ENCODE peak calls at places on chromosomes 5 and 9, in five cellular contexts. X, W, I, Y and G are unnamed samples.

GRCh38 chr5:111159845-111160244 is 64.3 kb upstream of the CAMK4 start:
- DNase-seq in X (no peak), W (no peak), I (no peak), Y (no peak), G (no peak)

GRCh38 chr5:179416906-179417470 is 71.7 kb upstream of the ADAMTS2 start:
- DNase-seq in X (no peak), I (no peak), Y (no peak), W (no peak), G (no peak)

GRCh38 chr5:61614606-61615005 is 282.5 kb downstream of the ZSWIM6 start:
- DNase-seq in I (no peak), W (no peak), X (no peak), Y (peak), G (no peak)

GRCh38 chr5:55176176-55176818 is 3.3 kb upstream of the CDC20B start:
- DNase-seq in I (peak), W (no peak), Y (no peak), X (peak), G (no peak)

GRCh38 chr9:76793784-76794431 is 29.7 kb downstream of the PCA3 start:
- DNase-seq in X (no peak), I (no peak), W (no peak), Y (no peak), G (no peak)

GRCh38 chr5:87030699-87031098 is 237.0 kb upstream of the RASA1 start:
- DNase-seq in W (no peak), I (no peak), X (no peak), Y (no peak), G (no peak)

GRCh38 chr9:114001410-114001685 is 76.8 kb downstream of the AMBP start:
- DNase-seq in W (no peak), X (no peak), I (no peak), Y (no peak), G (no peak)

GRCh38 chr5:134891473-134891872 is 13.5 kb upstream of the PCBD2 start:
- DNase-seq in X (no peak), Y (no peak), I (no peak), W (no peak), G (no peak)

GRCh38 chr5:107217721-107218130 is 453.0 kb downstream of the EFNA5 start:
- DNase-seq in I (no peak), X (peak), Y (no peak), W (no peak), G (no peak)

GRCh38 chr5:92505925-92506324 is 1075.1 kb downstream of the NR2F1-AS1 start:
- DNase-seq in X (no peak), I (no peak), Y (no peak), W (no peak), G (no peak)

GRCh38 chr5:145887976-145888574 is 15.3 kb upstream of the GRXCR2 start:
- DNase-seq in Y (peak), W (no peak), X (no peak), I (peak), G (no peak)

GRCh38 chr5:149586708-149587318 is 5.5 kb downstream of the ARHGEF37 start:
- DNase-seq in W (no peak), Y (no peak), X (no peak), I (no peak), G (no peak)

GRCh38 chr5:40033411-40033810 is 608.6 kb upstream of the DAB2 start:
- DNase-seq in Y (no peak), I (no peak), W (peak), X (no peak), G (no peak)

GRCh38 chr5:111737716-111738115 is 19.3 kb downstream of the NREP start:
- DNase-seq in Y (peak), I (no peak), X (no peak), W (no peak), G (no peak)

GRCh38 chr5:102090770-102091169 is 205.3 kb downstream of the SLCO4C1 start:
- DNase-seq in Y (no peak), I (peak), X (no peak), W (no peak), G (no peak)

GRCh38 chr9:68457803-68458202 is 82.9 kb downstream of the TMEM252 start:
- DNase-seq in I (no peak), Y (no peak), X (no peak), W (no peak), G (no peak)

GRCh38 chr9:34961574-34962480 is 3.7 kb downstream of the PHF24 start:
- DNase-seq in X (no peak), I (no peak), W (no peak), Y (peak), G (peak)
- TF ChIP-seq CTCF in X (no peak), I (no peak), W (no peak), Y (no peak), G (no peak)

DNA sequence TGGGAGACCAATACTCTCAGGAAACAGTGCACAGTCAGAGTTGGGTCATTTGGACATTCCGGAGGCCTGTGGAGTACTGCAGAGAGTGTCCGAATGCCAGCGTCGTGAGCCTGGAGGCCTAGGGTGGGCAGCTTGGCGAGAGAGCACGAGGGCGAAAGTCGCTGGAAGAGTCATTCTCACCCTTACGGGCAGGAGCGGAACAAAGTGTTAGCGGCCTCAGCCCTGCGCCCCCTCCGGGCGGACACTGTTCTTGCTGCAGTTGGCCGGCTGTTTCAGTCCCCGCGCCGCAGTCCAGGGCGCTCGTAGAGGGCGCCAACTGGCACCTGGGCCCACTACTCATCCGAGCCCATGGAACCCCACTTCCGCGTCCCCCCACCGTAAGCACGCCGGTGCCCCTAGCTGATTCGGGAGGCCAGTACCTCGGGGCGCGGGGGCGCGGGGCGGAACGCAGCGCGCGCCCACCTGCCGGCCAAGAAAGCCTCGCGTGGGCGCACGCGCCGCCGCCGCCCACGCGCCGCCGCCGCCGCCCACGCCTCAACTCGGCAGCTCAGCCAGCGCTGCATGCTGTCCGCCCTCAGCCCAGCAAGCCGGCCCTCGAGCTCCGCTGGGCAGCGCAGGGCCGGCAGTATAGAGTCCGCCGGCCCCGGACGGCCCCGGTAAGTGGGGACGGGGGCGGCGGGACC is 99.7 kb upstream of the CCL21 start:
- DNase-seq in W (no peak), Y (no peak), I (peak), X (peak), G (no peak)
- TF ChIP-seq CTCF in W (no peak), Y (peak), I (peak), X (peak), G (peak)

GRCh38 chr9:120032639-120033038 is 547.3 kb downstream of the CDK5RAP2 start:
- DNase-seq in I (no peak), Y (no peak), X (no peak), W (no peak), G (no peak)
- TF ChIP-seq CTCF in I (peak), Y (peak), X (no peak), W (no peak), G (peak)

GRCh38 chr9:127959841-127960409 is 20.9 kb downstream of the EEIG1 start:
- DNase-seq in Y (no peak), X (no peak), W (no peak), I (no peak), G (no peak)

GRCh38 chr9:127953768-127954505 is 16.3 kb upstream of the DPM2 start:
- DNase-seq in W (no peak), X (peak), I (no peak), Y (no peak), G (no peak)

GRCh38 chr9:127958728-127959127 is 21.1 kb upstream of the DPM2 start:
- DNase-seq in X (no peak), Y (no peak), W (no peak), I (no peak), G (no peak)

GRCh38 chr9:127954831-127955293 is 17.2 kb upstream of the DPM2 start:
- DNase-seq in Y (no peak), I (no peak), X (peak), W (no peak), G (no peak)

GRCh38 chr9:127955294-127956015 is 17.8 kb upstream of the DPM2 start:
- DNase-seq in Y (no peak), W (peak), X (peak), I (peak), G (no peak)
- TF ChIP-seq CTCF in Y (peak), W (peak), X (peak), I (peak), G (peak)

DNA sequence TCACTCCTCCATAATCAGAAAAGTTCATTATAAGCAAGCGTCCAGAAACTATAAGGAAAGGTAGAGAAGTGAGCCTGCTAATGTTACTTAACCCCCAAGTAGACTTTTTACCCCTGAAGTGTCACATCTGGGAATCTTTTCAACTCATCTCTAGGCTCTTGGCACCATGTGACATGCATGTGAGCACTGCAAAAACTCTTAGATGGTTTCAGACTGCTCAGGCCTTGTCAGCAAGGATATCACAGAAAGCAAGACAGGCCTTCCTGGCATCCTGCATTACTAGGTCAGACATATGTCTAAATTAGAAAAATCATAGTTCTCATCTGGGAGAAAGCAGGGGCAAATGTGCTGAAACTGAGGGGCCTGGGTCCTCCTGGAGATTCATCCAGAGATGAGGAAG is 18.8 kb downstream of the TMEM8B start:
- DNase-seq in Y (no peak), X (no peak), W (no peak), I (no peak), G (no peak)
- TF ChIP-seq CTCF in Y (no peak), X (no peak), W (no peak), I (no peak), G (no peak)

GRCh38 chr9:35716236-35716635 is 15.8 kb downstream of the TLN1 start:
- DNase-seq in Y (peak), X (no peak), I (no peak), W (no peak), G (no peak)
- TF ChIP-seq CTCF in Y (no peak), X (no peak), I (no peak), W (no peak), G (no peak)

DNA sequence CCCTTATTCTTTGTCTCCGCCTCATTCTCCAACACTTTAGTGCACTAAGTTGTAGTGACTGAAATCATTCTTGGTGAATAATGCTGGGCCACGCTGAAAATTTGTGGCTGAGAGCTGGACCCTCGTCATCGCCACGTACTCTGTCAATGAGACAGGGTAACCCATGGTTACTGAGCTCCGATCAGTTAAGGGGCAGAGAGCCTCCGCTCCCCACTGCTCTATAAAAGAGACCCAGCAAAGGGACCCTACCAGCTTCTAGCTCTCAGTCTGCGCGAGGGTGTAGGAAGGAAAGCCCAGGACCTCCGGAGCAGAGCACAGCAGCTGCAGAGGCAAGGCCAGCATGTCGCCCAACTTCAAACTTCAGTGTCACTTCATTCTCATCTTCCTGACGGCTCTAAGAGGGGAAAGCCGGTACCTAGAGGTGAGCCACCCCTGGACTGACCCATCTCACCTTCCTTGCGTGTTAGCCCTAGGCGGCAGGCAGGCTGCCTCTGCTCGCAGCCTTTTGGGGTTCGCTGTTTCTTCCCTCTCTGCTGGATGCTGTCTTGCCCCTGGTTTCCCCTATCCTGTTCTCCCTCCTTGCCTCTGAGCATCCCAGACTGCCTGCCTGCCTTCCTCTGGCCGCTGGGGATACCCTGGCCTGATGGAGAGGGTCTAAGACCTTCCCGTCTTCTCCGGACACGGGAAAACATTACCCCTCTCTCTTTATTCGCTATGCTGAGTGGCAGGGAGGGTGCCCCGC is at the start of gene CRHBP:
- DNase-seq in W (no peak), X (no peak), I (peak), Y (no peak), G (no peak)
- TF ChIP-seq CTCF in W (no peak), X (no peak), I (no peak), Y (no peak), G (no peak)